ENCODE peak calls at places on chromosomes 13 and 19, in five cellular contexts. S is body of pancreas, H is endothelial cell, V is brain microvascular endothelial cell, I is H1. L is an unnamed sample.

GRCh38 chr19:33621065-33621785 is 528 bp upstream of the CHST8 start:
- DNase-seq in I (no peak), H (peak; percentile 22), V (no peak), S (no peak), L (no peak)

GRCh38 chr19:43622070-43622469 is 2.6 kb upstream of the ZNF428 start:
- DNase-seq in I (no peak), V (no peak), H (no peak), S (no peak), L (no peak)

GRCh38 chr19:8485561-8486371 is 16.7 kb downstream of the PRAM1 start:
- DNase-seq in S (no peak), I (no peak), V (no peak), H (no peak), L (no peak)

GRCh38 chr19:7622933-7623685 is 6.2 kb downstream of the XAB2 start:
- DNase-seq in I (no peak), H (no peak), S (no peak), V (no peak), L (no peak)

GRCh38 chr19:47280183-47280797 is 5.6 kb downstream of the INAFM1 start:
- DNase-seq in V (no peak), S (no peak), I (no peak), H (peak; percentile 61), L (peak; percentile 46)

GRCh38 chr19:17385878-17386611 is 8.0 kb downstream of the CCDC194 start:
- DNase-seq in S (peak; percentile 56), V (peak; percentile 35), I (no peak), H (peak; percentile 84), L (peak; percentile 79)

GRCh38 chr19:45973564-45974338 is at the start of gene NOVA2:
- DNase-seq in V (peak; percentile 56), H (peak; percentile 96), I (peak; percentile 83), S (peak; percentile 53), L (peak; percentile 86)

GRCh38 chr13:102190930-102191329 is 210.9 kb downstream of the FGF14 start:
- DNase-seq in V (no peak), H (no peak), I (no peak), S (no peak), L (no peak)

GRCh38 chr13:73092831-73093230 is 34.0 kb downstream of the KLF5 start:
- DNase-seq in H (no peak), V (no peak), I (no peak), S (no peak), L (no peak)

GRCh38 chr19:58181902-58182576 is 822 bp upstream of the ZNF274 start:
- DNase-seq in H (peak; percentile 12), S (peak; percentile 18), V (peak; percentile 39), I (no peak), L (peak; percentile 30)

GRCh38 chr13:23414682-23415081 is 18.8 kb downstream of the SACS start:
- DNase-seq in H (no peak), I (no peak), V (no peak), S (no peak), L (no peak)

DNA sequence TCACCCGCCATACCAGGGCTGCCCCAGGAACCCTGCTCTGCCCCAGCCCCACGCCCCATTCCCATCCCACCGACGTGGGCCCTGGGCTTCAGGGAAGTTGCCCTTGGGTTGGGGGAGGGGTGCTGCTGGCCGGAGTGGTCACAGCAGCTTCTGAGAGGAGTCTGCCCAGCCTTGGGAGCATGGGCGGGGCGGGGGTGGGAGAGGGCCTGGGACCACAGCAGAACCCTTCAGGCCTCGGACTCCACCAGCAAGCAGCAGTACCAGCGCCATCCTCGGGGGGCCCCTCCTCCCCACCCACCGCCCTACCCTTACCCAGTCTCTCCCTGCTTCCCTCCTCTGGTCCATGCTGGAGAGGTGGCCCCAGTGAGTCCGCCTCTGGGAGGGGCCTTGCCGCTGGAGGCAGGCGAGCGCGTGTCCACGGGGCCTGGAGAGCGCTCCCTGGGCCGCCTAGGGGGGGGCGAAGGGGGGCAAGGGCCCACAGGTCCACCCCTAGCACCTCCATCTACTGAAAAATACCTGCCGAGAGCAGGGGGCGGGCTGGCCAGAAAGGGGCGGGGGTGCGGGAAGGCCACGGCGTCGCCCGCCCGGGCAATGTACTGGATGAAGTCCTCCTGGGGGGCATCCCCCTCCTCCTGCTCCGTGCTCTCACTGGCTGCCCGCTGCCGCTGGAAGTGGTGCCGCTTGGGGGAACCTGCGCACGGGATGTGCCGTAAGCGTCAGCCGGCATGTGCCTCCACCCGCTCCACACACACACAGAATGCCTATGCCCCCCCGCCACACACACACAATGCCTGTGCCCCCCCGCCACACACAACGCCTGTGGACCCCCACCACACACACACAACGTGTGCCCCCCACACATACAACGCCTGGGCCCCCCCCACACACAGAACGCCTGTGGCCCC is 7.0 kb downstream of the CBARP start:
- DNase-seq in V (no peak), H (no peak), I (no peak), S (no peak), L (no peak)
- TF ChIP-seq CTCF in V (no peak), H (no peak), I (no peak), S (no peak), L (no peak)

GRCh38 chr19:21202865-21203494 is 61.1 kb downstream of the ZNF431 start:
- DNase-seq in I (peak; percentile 61), V (no peak), S (peak; percentile 47), H (peak; percentile 54), L (peak; percentile 3)
- TF ChIP-seq CTCF in I (peak; percentile 95), V (peak; percentile 27), S (peak; percentile 79), H (peak; percentile 90), L (peak; percentile 47)

GRCh38 chr13:56558698-56559320 is 581.9 kb upstream of the PRR20A start:
- DNase-seq in V (no peak), S (no peak), I (no peak), H (no peak), L (no peak)

GRCh38 chr13:56561327-56561726 is 579.4 kb upstream of the PRR20A start:
- DNase-seq in H (peak; percentile 4), I (no peak), S (no peak), V (no peak), L (no peak)
- TF ChIP-seq CTCF in H (no peak), I (peak; percentile 3), S (no peak), V (no peak), L (no peak)

GRCh38 chr19:14113762-14114414 is 3.7 kb downstream of the PRKACA start:
- DNase-seq in V (no peak), H (no peak), S (no peak), I (no peak), L (no peak)
- TF ChIP-seq CTCF in V (peak; percentile 48), H (peak; percentile 20), S (peak; percentile 13), I (peak; percentile 54), L (peak; percentile 22)

GRCh38 chr13:111029957-111030609 is 85.0 kb upstream of the ARHGEF7 start:
- DNase-seq in H (no peak), I (no peak), S (no peak), V (no peak), L (no peak)

GRCh38 chr13:111025310-111025709 is 89.8 kb upstream of the ARHGEF7 start:
- DNase-seq in I (no peak), V (no peak), S (no peak), H (no peak), L (no peak)

GRCh38 chr13:111031531-111031961 is 83.6 kb upstream of the ARHGEF7 start:
- DNase-seq in H (no peak), V (peak; percentile 84), S (no peak), I (no peak), L (no peak)

GRCh38 chr13:111022886-111023285 is 92.2 kb upstream of the ARHGEF7 start:
- DNase-seq in H (no peak), V (no peak), I (no peak), S (no peak), L (no peak)

DNA sequence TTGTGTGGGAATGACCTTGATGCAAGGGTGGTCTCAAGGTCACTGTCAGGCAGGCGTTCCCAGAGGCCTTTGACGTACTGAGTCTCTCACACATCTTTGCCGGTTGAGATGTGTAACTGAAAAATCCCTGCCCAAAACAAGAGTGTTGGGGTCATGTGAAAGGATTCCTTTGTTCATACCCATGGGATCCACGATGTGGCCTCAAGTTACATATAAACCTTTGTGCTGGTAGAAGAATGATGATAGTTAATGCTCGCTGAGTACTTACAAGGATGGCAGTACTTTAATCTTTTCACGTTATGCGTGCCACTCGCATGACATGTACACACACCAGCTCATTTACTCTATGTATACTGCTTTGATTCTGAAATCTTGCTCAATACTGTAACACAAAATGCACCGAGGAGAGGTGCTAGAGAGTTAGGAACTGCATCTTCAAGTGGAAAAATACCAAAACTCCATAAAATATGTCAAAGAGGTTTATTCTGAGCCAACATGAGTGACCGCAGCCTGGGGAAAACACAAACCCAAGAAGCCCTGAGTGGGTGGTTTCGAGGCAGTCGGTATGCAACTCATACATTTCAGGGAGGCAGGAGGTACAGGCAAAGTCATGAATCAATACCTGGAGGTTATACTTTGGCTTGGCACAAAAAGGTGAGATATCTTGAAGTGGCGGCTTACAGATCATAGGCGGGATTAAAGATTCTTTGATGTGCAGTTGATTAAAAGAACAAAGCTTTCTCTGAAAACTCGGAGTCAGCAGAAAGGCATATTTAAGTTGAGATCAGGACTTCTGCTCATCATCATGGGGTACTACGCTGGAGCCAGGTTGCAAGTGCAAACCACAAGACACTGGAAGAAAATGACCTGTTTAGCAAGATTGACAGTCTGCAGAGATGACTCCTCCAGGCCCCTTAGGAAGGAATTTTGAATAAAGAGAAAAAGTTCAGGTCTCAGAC is 87.3 kb upstream of the ARHGEF7 start:
- DNase-seq in H (no peak), I (no peak), S (no peak), V (no peak), L (no peak)
- TF ChIP-seq CTCF in H (no peak), I (no peak), S (no peak), V (peak; percentile 33), L (no peak)

DNA sequence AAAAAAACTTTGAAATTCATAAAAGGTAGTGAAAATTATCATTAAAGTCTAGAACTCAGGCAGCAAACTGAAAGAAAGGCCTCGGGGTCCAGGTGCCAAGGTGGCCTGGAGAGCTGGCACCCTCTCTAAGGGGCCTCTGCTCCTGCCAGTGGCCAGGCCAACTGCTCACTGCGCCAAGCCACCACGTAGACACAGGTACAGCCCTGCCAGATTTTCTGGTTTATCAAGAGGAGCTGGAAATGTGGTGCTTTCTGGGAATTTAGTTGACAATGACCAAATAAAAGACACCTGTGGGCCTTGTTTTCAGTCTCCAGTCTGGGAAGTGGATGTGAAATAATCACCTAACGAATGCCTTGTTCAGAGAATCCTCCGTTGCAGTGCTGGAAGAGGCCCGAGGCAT is 22.8 kb downstream of the ZNF574 start:
- DNase-seq in I (no peak), H (no peak), S (peak; percentile 88), V (no peak), L (no peak)
- TF ChIP-seq CTCF in I (no peak), H (no peak), S (no peak), V (no peak), L (no peak)

GRCh38 chr13:95485045-95485517 is 67.4 kb upstream of the CLDN10 start:
- DNase-seq in H (no peak), S (no peak), I (no peak), V (peak; percentile 18), L (no peak)
- TF ChIP-seq CTCF in H (no peak), S (no peak), I (peak; percentile 5), V (no peak), L (no peak)

DNA sequence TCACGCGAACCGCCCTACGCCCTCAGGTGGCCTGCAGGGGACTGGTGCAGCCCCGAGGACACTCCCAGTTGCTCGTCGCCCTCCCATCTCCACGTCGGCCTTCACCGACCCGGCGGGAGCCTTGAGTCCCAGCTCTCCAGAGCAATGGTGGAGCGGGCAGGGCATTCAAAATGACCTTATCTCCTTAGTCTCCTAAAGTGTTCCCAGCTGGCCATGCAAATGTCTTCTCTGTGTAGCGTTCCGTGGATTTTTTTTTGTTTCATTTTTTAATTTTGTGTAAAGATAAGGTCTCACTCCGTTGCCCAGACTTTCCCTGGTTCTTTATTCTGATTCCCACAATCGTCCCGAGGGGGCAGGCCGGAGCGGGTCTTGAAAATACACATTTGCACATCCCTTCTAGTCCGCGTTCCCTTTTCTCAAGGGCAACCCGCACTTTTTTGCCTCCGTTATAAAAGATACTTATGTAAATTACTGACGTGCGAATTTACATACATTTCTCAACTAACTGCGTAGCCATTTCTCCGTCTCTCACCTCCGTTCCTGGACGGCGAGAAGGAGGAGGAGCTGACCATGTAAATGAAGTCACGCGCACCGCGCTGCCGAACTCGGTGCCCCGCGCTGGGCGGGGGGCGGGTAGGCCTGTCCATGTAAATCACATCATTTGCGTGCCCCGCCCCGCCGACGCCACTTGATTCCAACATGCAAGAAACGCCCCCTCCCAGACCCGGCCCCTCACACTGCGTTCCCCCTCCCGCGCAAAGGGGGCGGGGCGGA is 581 bp upstream of the EGLN2 start:
- DNase-seq in S (peak; percentile 100), I (peak; percentile 100), H (peak; percentile 100), V (peak; percentile 100), L (peak; percentile 100)
- TF ChIP-seq CTCF in S (peak; percentile 69), I (peak; percentile 51), H (no peak), V (peak; percentile 66), L (no peak)

L was measured in nephron progenitor cell.